ENCODE peak calls at places on chromosomes 11 and 22, in eight cellular contexts. Q is fibroblast of lung, J is AG09309, M is mammary epithelial cell, Z is neural crest cell, E is BJ, P is K562, G is lower lobe of right lung. A is an unnamed sample.
A peak's percentile ranks its signal among the peaks of the same experiment; 100 is the strongest.

GRCh38 chr11:116432301-116432700 is 340.5 kb downstream of the BUD13 start:
- DNase-seq in P (no peak), M (no peak), J (no peak), E (no peak), Z (no peak), Q (no peak), G (no peak), A (no peak)

GRCh38 chr11:86244063-86244521 is 461 bp upstream of the EED start:
- DNase-seq in M (peak; percentile 82), J (peak; percentile 54), Q (no peak), Z (no peak), E (no peak), P (peak; percentile 90), G (peak; percentile 91), A (peak; percentile 34)

GRCh38 chr22:45537734-45538181 is 35.1 kb downstream of the FBLN1 start:
- DNase-seq in E (peak; percentile 55), G (no peak), Z (no peak), M (peak; percentile 100), Q (peak; percentile 86), J (peak; percentile 71), P (no peak), A (no peak)

GRCh38 chr22:30422481-30423295 is 2.9 kb upstream of the MTFP1 start:
- DNase-seq in G (peak; percentile 66), J (peak; percentile 81), M (peak; percentile 97), E (peak; percentile 70), P (peak; percentile 19), Z (no peak), Q (peak; percentile 92), A (peak; percentile 61)

GRCh38 chr22:21917959-21918261 is 34.7 kb downstream of the PPM1F start:
- DNase-seq in P (no peak), M (no peak), G (no peak), J (no peak), E (no peak), Z (no peak), Q (no peak), A (no peak)

GRCh38 chr11:113698515-113698914 is 7.6 kb downstream of the TMPRSS5 start:
- DNase-seq in Q (no peak), M (no peak), P (peak; percentile 17), Z (no peak), J (no peak), E (no peak), G (no peak), A (no peak)

GRCh38 chr11:95291946-95292345 is 60.9 kb upstream of the SESN3 start:
- DNase-seq in E (no peak), Q (no peak), P (no peak), Z (no peak), G (no peak), J (no peak), M (no peak), A (no peak)

GRCh38 chr22:45503816-45504702 is 1.4 kb downstream of the FBLN1 start:
- DNase-seq in Z (peak; percentile 74), Q (peak; percentile 63), G (peak; percentile 38), M (peak; percentile 79), P (no peak), J (no peak), E (no peak), A (no peak)

GRCh38 chr22:17121235-17122195 is at the start of gene TMEM121B:
- DNase-seq in G (peak; percentile 78), M (peak; percentile 44), P (peak; percentile 81), E (no peak), J (no peak), Q (peak; percentile 55), Z (peak; percentile 75), A (peak; percentile 24)

GRCh38 chr11:129896062-129896461 is 684 bp upstream of the NFRKB start:
- DNase-seq in P (no peak), J (no peak), Q (peak; percentile 3), Z (no peak), E (no peak), M (no peak), G (peak; percentile 57), A (no peak)

GRCh38 chr11:119493712-119494111 is 70.7 kb upstream of the THY1 start:
- DNase-seq in Z (no peak), P (peak; percentile 72), Q (peak; percentile 26), G (no peak), M (peak; percentile 43), E (no peak), J (no peak), A (no peak)

GRCh38 chr22:50292643-50293440 is 14.6 kb downstream of the PLXNB2 start:
- DNase-seq in P (no peak), E (no peak), Q (no peak), G (no peak), M (no peak), J (no peak), Z (no peak), A (no peak)

GRCh38 chr11:66417000-66417399 is 3.8 kb upstream of the NPAS4 start:
- DNase-seq in Z (no peak), Q (no peak), P (no peak), E (no peak), M (no peak), G (no peak), J (no peak), A (no peak)

GRCh38 chr11:66418986-66419308 is 1.9 kb upstream of the NPAS4 start:
- DNase-seq in G (no peak), E (no peak), M (no peak), Q (no peak), J (no peak), Z (no peak), P (no peak), A (no peak)

GRCh38 chr11:66419825-66420224 is 1.0 kb upstream of the NPAS4 start:
- DNase-seq in Z (no peak), Q (no peak), P (no peak), G (no peak), E (no peak), M (no peak), J (no peak), A (no peak)

GRCh38 chr11:66420671-66421476 is at the start of gene NPAS4:
- DNase-seq in E (no peak), M (no peak), P (no peak), Q (no peak), Z (no peak), G (no peak), J (no peak), A (no peak)

DNA sequence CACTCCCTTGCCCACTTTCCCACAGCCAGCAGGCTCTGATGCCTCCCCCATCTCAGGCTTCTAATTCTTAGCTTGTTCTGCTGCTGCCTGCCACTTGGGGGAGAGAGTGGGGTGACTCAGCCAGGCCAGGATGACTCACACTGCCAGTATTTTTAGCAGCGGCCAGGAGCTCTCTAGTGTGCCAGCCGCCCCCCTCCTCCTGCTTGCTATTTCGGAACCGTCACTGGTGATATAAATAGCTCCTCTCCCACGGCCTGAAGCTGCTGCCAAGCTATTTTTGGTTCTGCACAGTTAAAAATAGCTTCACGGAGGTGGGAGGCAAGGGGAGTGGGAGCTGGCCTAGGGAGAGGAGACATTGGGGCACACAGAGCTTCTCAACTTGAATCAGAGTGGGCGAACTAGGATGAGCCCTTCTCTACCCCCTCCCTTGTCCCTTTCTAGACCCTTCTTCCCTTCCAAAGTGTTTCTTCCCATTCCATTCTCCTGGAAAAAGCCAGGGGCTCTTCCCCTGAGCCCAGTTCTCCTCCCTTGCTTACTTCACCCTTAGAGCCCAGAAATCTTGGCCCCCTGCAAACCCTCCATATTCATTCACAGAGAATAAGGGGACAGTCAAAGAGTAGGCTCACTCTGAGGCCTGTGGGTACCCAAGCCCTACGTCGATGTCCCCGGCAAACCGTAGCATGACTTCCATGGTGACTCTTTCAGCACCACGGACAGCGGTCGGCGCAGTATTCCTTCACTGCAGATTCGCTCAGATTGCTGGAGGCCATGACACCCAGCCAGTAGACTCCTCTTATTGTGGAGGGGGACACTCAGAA is 2.5 kb upstream of the NPAS4 start:
- DNase-seq in E (peak; percentile 87), J (peak; percentile 90), Z (peak; percentile 91), M (peak; percentile 76), Q (peak; percentile 94), P (peak; percentile 74), G (peak; percentile 58), A (peak; percentile 31)
- TF ChIP-seq CTCF in E (peak; percentile 71), J (peak; percentile 59), Z (no peak), M (peak; percentile 46), Q (peak; percentile 53), P (peak; percentile 77), G (peak; percentile 14), A (no peak)

GRCh38 chr11:6566704-6567370 is 36.6 kb downstream of the RRP8 start:
- DNase-seq in G (no peak), E (no peak), P (no peak), J (no peak), M (no peak), Q (no peak), Z (no peak), A (no peak)

GRCh38 chr11:6567371-6567745 is 36.1 kb downstream of the RRP8 start:
- DNase-seq in Q (no peak), E (no peak), J (no peak), M (no peak), G (no peak), Z (no peak), P (no peak), A (no peak)

GRCh38 chr11:6565988-6566703 is 37.3 kb downstream of the RRP8 start:
- DNase-seq in G (no peak), Q (no peak), Z (no peak), J (no peak), E (no peak), M (no peak), P (no peak), A (no peak)

GRCh38 chr11:6569706-6570105 is 33.7 kb downstream of the RRP8 start:
- DNase-seq in J (no peak), M (no peak), E (no peak), G (no peak), Q (no peak), P (no peak), Z (no peak), A (no peak)

GRCh38 chr11:6568191-6568918 is 35.1 kb downstream of the RRP8 start:
- DNase-seq in Q (peak; percentile 79), G (no peak), Z (peak; percentile 1), E (no peak), P (peak; percentile 86), J (no peak), M (peak; percentile 24), A (no peak)
- TF ChIP-seq CTCF in Q (no peak), G (no peak), Z (no peak), E (peak; percentile 5), P (peak; percentile 21), J (peak; percentile 6), M (no peak), A (no peak)

DNA sequence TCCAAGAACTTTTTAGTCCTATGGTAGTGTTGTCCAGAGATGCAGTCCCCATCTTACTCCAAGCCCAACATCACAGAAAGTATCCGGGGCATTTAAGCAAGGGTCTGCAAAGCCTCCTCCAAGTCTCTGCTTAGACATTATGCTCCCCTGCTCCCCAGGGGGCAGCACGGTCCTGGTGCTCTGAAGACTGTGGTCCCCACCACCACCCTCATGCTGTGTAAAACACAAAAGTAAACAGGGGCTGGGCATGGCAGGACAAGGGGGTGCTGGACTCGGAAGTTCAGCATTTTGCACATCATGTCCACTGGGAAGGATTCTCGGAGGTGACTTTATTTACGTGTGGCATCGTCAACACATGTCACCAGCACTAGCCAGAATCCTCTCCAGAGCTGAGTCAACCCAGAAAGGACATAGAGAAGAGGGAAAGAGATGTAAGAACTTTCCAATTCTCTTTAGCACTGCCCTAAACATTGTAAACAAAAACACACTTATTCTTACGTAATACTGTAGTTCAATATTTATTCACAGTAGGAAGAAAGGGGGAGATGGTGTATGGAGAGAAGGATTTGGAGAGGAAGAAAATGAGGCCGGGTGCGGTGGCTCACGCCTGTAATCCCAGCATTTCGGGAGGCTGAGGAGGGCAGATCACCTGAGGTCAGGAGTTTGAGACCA is 37.7 kb downstream of the TCIRG1 start:
- DNase-seq in E (no peak), M (no peak), Q (no peak), P (peak; percentile 35), Z (no peak), J (no peak), G (no peak), A (no peak)
- TF ChIP-seq CTCF in E (no peak), M (no peak), Q (peak; percentile 11), P (peak; percentile 46), Z (no peak), J (no peak), G (peak; percentile 26), A (no peak)

GRCh38 chr11:124724854-124725718 is 14.7 kb upstream of the NRGN start:
- DNase-seq in G (peak; percentile 83), P (no peak), E (no peak), J (no peak), Q (no peak), M (no peak), Z (no peak), A (no peak)
- TF ChIP-seq CTCF in G (no peak), P (no peak), E (no peak), J (no peak), Q (no peak), M (no peak), Z (no peak), A (no peak)

A was measured in omental fat pad.